ENCODE peak calls at places on chromosomes 7 and 10, in six cellular contexts. A, C, F, D, Z and M are unnamed samples.
A peak's percentile ranks its signal among the peaks of the same experiment; 100 is the strongest.

GRCh38 chr10:119602241-119603095 is 5.7 kb upstream of the TIAL1 start:
- DNase-seq in A (no peak), C (no peak), F (no peak), D (peak; percentile 51), Z (peak; percentile 86), M (peak; percentile 35)

GRCh38 chr7:2607122-2607912 is 24.5 kb upstream of the TTYH3 start:
- DNase-seq in A (peak; percentile 73), C (no peak), F (no peak), D (no peak), Z (no peak), M (no peak)

GRCh38 chr10:104255244-104255981 is 721 bp downstream of the GSTO1 start:
- DNase-seq in A (no peak), C (no peak), F (no peak), D (no peak), Z (peak; percentile 50), M (peak; percentile 17)

GRCh38 chr7:22611758-22612079 is 111.7 kb upstream of the STEAP1B start:
- DNase-seq in A (no peak), C (no peak), F (no peak), D (no peak), Z (no peak), M (no peak)

GRCh38 chr7:13524076-13524475 is 465.4 kb downstream of the ETV1 start:
- DNase-seq in A (no peak), C (no peak), F (no peak), D (no peak), Z (no peak), M (no peak)

GRCh38 chr7:79774150-79774549 is 320.7 kb upstream of the MAGI2 start:
- DNase-seq in A (no peak), C (no peak), F (no peak), D (no peak), Z (no peak), M (no peak)

GRCh38 chr7:92833766-92834605 is 2.4 kb downstream of the CDK6 start:
- DNase-seq in A (peak; percentile 67), C (peak; percentile 75), F (peak; percentile 70), D (no peak), Z (peak; percentile 67), M (peak; percentile 89)

GRCh38 chr10:21184216-21184615 is 287.1 kb upstream of the NEBL start:
- DNase-seq in A (no peak), C (no peak), F (no peak), D (no peak), Z (no peak), M (no peak)

GRCh38 chr7:157347217-157347904 is 10.6 kb downstream of the DNAJB6 start:
- DNase-seq in A (peak; percentile 78), C (peak; percentile 35), F (peak; percentile 18), D (peak; percentile 49), Z (no peak), M (no peak)

GRCh38 chr10:36256905-36257304 is 614.8 kb upstream of the FZD8 start:
- DNase-seq in A (no peak), C (no peak), F (no peak), D (no peak), Z (no peak), M (no peak)

GRCh38 chr10:34780818-34781380 is 34.2 kb downstream of the PARD3 start:
- DNase-seq in A (peak; percentile 70), C (peak; percentile 72), F (no peak), D (no peak), Z (no peak), M (no peak)
- H3K4me3 ChIP-seq in A (no peak overlapping the region), C (no peak overlapping the region), F (no peak overlapping the region), D (no peak overlapping the region), Z (no peak overlapping the region), M (no peak overlapping the region)

GRCh38 chr10:120948889-120949382 is 97.8 kb downstream of the WDR11 start:
- DNase-seq in A (no peak), C (peak; percentile 72), F (peak; percentile 56), D (peak; percentile 48), Z (peak; percentile 86), M (no peak)
- TF ChIP-seq CTCF in A (peak; percentile 72), C (peak; percentile 70), F (peak; percentile 89), D (peak; percentile 85), Z (peak; percentile 91), M (no peak)

DNA sequence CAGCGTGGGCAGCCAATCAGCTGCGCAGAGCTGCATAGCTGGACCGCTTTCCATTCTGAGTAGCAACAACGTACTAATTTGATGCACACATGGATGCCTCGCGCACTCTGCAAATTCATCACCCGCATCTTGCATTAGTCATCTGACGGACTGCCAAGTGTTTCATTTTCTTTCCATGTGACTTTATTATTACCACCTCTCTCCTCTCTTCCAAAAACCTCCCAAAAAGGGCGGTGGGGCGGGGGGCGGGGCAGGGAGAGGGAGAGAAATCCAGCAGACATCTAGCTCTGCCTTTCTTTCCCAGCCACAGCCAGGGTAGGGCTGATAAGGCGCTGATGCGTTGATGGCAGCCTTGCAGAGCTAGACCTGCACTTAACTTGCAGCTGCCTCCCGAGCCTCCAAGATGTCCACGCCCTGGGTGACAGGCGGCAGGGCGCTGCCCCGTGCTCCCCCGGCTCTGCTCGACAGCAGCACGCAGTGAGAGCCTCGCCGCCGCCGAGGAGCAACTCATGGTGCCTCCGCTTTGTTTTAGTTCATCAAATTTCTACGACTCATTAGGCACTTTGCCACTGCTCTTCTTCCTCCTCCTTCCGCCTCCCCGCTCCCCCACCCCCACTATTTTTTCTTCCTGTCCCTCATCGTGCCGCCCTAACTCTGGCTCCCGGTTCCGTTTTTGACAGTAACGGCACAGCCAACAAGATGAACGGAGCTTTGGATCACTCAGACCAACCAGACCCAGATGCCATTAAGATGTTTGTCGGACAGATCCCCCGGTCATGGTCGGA is 147.3 kb downstream of the CELF2 start:
- DNase-seq in A (peak; percentile 78), C (peak; percentile 66), F (peak; percentile 58), D (no peak), Z (peak; percentile 58), M (no peak)
- H3K4me1 ChIP-seq in A (no peaks in the 10 kb centered on the region), C (peaks cover 3% of the 10 kb centered on the region), F (peaks cover 15% of the 10 kb centered on the region), D (no peaks in the 10 kb centered on the region), Z (peaks cover 32% of the 10 kb centered on the region), M (no peaks in the 10 kb centered on the region)

DNA sequence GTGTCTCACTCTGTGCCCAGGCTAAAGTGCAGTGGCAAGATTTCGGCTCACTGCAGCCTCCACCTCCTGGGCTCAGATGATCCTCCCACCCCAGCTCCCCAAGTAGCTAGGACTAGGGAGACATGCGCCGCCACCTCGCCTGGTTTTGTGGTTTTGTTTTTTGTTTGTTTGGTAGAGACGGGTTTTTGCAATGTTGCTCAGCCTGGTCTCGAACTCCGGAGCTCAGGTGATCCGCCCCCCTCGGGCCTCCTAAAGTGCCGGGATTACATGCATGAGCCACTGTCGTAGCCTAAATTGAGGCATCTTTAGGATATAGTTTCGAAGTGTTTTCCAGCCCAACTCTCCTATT is 781 bp downstream of the ZNF727 start:
- DNase-seq in A (no peak), C (no peak), F (no peak), D (no peak), Z (no peak), M (no peak)
- H3K4me3 ChIP-seq in A (peak overlapping the region; percentile 82), C (peak overlapping the region; percentile 40), F (peak overlapping the region; percentile 43), D (no peak overlapping the region), Z (no peak overlapping the region), M (no peak overlapping the region)

DNA sequence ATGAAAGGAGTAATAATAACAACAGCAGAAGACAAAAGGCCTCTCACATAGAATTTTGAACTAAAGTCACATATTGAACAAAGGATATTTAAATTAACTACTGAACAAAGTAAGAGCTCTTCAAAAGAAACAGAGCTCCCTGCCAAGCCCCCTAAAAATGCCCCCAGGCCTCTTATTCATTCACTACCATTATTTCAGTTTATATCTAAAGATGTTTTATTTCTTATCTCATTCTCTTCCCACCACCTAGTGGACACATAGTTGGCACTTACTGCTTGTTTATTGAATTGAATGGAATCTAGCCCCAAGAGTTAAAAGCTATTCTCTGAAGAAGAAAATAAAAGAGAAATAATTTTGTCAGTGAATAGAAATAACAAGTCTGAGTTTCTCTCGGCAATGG is 37.4 kb downstream of the VCL start:
- DNase-seq in A (no peak), C (no peak), F (no peak), D (no peak), Z (no peak), M (no peak)
- TF ChIP-seq CTCF in A (peak; percentile 21), C (no peak), F (peak; percentile 51), D (peak; percentile 42), Z (no peak), M (no peak)

DNA sequence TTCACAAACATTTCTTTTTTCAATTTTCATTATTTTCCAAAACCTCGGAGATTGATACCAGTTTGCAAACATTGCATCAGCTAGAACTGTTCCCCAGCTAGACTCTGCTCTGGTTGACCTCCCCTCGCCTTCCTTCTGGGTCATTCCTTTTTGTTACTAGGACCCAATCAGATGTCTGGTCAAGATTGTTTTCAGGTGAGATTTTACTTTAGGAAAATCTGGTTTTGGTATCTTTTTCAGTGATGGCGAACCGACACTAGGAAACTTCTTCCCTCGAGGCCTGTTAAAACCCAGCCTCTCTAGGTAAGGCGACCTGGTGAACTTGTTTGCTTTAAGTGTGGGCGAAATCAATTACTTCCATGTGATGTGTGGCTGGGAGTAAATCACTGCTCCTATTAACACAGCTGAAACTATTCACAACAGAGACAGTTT is 8.4 kb downstream of the PROSER2 start:
- DNase-seq in A (no peak), C (no peak), F (no peak), D (no peak), Z (no peak), M (peak; percentile 71)
- H3K4me1 ChIP-seq in A (no peaks in the 10 kb centered on the region), C (no peaks in the 10 kb centered on the region), F (no peaks in the 10 kb centered on the region), D (peaks cover 30% of the 10 kb centered on the region), Z (peaks cover 10% of the 10 kb centered on the region), M (peaks cover 69% of the 10 kb centered on the region)